ENCODE peak calls at places on chromosome 6, in six cellular contexts. B is iPS DF 6.9; R is right lobe of liver; S is GM12865; M is CD8-positive, alpha-beta T cell; J is CD4-positive, alpha-beta memory T cell. F is an unnamed sample.

GRCh38 chr6:11412011-11412424 is 125.5 kb upstream of the TMEM170B start:
- DNase-seq in S (no peak), R (no peak), M (no peak), B (no peak), J (no peak), F (no peak)

GRCh38 chr6:26216886-26217713 is 129.9 kb downstream of the HFE start:
- DNase-seq in B (no peak), J (no peak), S (peak), R (peak), M (peak), F (no peak)

GRCh38 chr6:137798846-137799245 is 68.2 kb upstream of the TNFAIP3 start:
- DNase-seq in R (no peak), M (no peak), J (peak), S (no peak), B (no peak), F (peak)

GRCh38 chr6:11230158-11231107 is 2.0 kb downstream of the NEDD9 start:
- DNase-seq in R (no peak), J (no peak), S (no peak), B (no peak), M (no peak), F (no peak)

GRCh38 chr6:40588480-40588879 is 1.3 kb upstream of the LRFN2 start:
- DNase-seq in M (no peak), R (no peak), S (no peak), B (no peak), J (no peak), F (no peak)

GRCh38 chr6:159307246-159307790 is 138.1 kb downstream of the FNDC1 start:
- DNase-seq in R (no peak), M (no peak), J (no peak), S (no peak), B (no peak), F (no peak)

GRCh38 chr6:128397996-128398395 is 122.4 kb downstream of the PTPRK start:
- DNase-seq in J (no peak), R (no peak), S (no peak), B (no peak), M (no peak), F (no peak)

GRCh38 chr6:132708771-132709170 is 5.1 kb downstream of the VNN1 start:
- DNase-seq in R (no peak), J (no peak), S (no peak), B (no peak), M (no peak), F (no peak)

GRCh38 chr6:7243188-7243942 is 69.6 kb downstream of the SSR1 start:
- DNase-seq in B (no peak), J (peak), S (peak), R (no peak), M (peak), F (peak)

GRCh38 chr6:119742188-119742803 is 392.7 kb upstream of the MAN1A1 start:
- DNase-seq in M (peak), S (peak), B (peak), J (peak), R (peak), F (peak)

GRCh38 chr6:63573899-63574553 is 1.7 kb downstream of the LOC128125822 start:
- DNase-seq in R (peak), M (peak), B (no peak), S (peak), J (peak), F (peak)

GRCh38 chr6:159984268-159984786 is 15.4 kb downstream of the IGF2R start:
- DNase-seq in B (no peak), R (no peak), J (no peak), S (no peak), M (no peak), F (no peak)

GRCh38 chr6:7129784-7130569 is 22.2 kb downstream of the RREB1 start:
- DNase-seq in B (no peak), S (no peak), R (peak), J (no peak), M (no peak), F (no peak)

GRCh38 chr6:130337534-130337933 is 28.3 kb upstream of the TMEM200A start:
- DNase-seq in S (no peak), M (no peak), R (peak), B (no peak), J (no peak), F (no peak)

GRCh38 chr6:113495521-113495920 is 361.6 kb upstream of the MARCKS start:
- DNase-seq in J (no peak), B (no peak), R (no peak), S (no peak), M (no peak), F (no peak)

GRCh38 chr6:87828044-87828443 is 126.0 kb upstream of the AKIRIN2 start:
- DNase-seq in S (peak), R (no peak), M (no peak), B (no peak), J (no peak), F (no peak)

GRCh38 chr6:155158044-155158843 is 105.6 kb upstream of the CLDN20 start:
- DNase-seq in R (no peak), S (no peak), J (no peak), B (no peak), M (no peak), F (no peak)

GRCh38 chr6:126753616-126754015 is 364.9 kb upstream of the RSPO3 start:
- DNase-seq in S (no peak), M (no peak), J (no peak), B (no peak), R (no peak), F (no peak)

GRCh38 chr6:78910611-78911134 is 43.3 kb downstream of the IRAK1BP1 start:
- DNase-seq in R (no peak), S (peak), B (peak), J (no peak), M (no peak), F (no peak)

GRCh38 chr6:148747145-148747492 is 289 bp downstream of the UST start:
- DNase-seq in B (no peak), M (no peak), J (no peak), S (no peak), R (peak), F (no peak)

GRCh38 chr6:88368071-88368787 is 202.1 kb upstream of the CNR1 start:
- DNase-seq in S (no peak), J (no peak), R (no peak), M (no peak), B (no peak), F (no peak)

GRCh38 chr6:114119056-114119455 is 148.1 kb upstream of the HDAC2 start:
- DNase-seq in S (no peak), M (no peak), B (no peak), R (no peak), J (no peak), F (no peak)

GRCh38 chr6:11644071-11644470 is 106.5 kb downstream of the TMEM170B start:
- DNase-seq in S (no peak), M (no peak), J (no peak), B (no peak), R (no peak), F (no peak)

GRCh38 chr6:151617539-151617938 is 123.7 kb downstream of the CCDC170 start:
- DNase-seq in R (no peak), M (no peak), B (no peak), J (no peak), S (no peak), F (no peak)

DNA sequence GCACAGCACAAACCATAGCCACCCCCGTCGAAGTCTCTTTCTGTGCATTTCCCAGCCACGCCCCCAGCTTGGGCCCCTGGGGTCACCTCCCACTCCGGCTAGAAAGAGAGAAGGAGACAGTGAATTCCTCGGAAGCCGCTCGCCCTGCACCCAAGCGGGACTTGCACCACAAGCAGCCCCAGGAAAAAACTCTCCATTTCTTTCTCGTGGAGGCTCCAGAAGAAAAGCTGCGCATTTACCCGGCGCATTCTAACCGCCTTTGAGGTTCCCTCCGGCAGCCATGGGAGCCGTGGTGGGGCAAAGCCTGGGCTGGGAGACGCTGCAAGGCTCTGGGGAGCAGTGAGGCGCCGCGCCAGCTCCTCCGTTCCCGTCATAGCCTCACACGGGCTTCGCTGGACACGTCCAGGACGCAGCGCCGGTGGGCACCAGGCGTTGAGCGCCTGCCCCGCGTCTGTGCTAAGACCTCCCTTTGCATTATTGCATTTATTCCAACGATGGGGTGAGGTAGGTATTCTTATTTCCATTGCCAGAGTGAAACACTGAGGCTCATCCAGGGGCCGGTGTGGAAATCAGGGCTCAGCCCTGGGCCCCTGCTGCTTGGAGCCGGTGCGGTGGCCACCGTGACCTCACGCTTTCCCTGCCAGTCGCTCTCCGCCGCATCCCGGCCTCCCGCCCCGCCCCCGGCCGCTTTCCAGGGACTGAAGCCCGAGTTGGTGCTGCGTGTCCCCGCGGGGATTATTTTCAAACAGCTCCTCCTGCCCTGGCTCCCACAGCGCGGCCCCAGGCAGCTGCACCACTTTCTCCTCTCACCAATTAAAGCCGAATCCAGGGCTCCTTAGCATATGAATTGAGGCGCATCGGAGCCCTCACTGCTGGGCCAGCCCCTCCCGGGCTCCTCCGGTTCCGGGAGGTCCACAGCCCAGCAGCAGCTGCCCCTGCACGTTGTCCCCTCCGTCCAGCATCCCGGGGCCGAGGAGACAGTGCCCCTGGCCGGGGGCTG is 148.3 kb upstream of the AFDN start:
- DNase-seq in S (no peak), M (no peak), R (peak), B (peak), J (no peak), F (no peak)
- H3K4me3 ChIP-seq in S (no peak), M (no peak), R (peak), B (peak), J (no peak), F (no peak)

DNA sequence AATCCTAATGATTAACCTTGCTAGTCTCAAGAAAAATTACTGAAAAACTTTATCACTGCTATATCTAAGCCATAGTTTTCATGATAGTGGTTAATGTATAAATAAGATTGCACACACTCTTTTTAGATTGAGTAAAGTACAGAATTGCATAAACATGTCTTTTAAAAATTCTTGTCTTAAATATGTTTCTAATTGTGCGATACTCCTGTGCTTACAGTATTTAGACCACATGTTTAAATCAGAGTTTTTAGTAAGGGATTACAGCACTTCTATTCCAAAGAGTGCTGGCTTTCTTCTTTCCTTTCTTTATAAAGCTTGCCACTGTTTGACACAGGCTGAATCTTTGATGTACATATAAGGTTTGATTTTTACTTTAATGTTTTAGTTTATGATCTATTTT is 36.8 kb upstream of the RGS17 start:
- DNase-seq in J (no peak), M (no peak), B (no peak), S (no peak), R (no peak), F (no peak)
- H3K4me3 ChIP-seq in J (no peak), M (no peak), B (no peak), S (no peak), R (no peak), F (no peak)

DNA sequence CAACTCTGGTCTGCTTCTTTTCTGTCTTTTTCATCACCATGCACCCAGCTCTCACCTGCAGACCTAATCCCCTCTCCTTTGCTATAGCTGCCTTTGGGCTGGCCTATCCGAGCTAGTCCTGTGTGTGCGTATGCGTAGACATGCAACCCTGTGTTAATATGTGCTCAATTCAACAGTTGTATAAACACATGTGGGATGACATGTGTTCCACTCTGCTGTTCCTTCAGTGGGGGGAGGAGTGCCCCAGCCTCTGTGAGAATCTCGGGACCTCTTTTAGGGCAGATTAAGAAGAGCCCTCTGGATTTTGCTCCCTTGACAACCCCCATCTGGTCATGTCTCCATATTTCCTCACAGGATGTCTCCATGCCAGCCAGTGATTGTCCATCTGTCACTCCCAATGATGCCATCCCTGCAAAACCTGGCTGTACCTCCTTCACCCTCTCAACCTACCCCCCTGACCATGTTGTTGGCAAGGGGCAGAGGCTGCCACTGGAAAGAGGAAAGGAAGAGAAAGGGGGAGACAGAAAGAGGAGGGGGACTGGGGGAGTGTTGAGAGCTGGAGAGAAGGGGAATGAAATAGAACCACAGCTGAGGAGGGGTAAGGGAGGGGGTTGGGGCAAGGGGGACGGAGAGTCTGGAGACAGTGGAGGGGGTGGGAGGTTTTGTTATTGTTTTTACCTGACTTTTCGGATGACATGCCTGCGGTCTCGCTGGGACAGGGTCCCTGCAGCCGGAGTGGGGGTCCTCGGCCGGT is 431 bp downstream of the PRRT1 start:
- DNase-seq in B (no peak), M (no peak), J (no peak), S (no peak), R (no peak), F (no peak)
- H3K4me3 ChIP-seq in B (peak), M (peak), J (no peak), S (no peak), R (no peak), F (no peak)

GRCh38 chr6:35491558-35492541 is 5.0 kb downstream of the TEAD3 start:
- DNase-seq in R (no peak), J (no peak), S (no peak), M (no peak), B (no peak), F (no peak)

GRCh38 chr6:35489066-35489465 is 7.8 kb downstream of the TEAD3 start:
- DNase-seq in S (no peak), J (no peak), R (no peak), B (no peak), M (no peak), F (no peak)

GRCh38 chr6:35490821-35491557 is 5.9 kb downstream of the TEAD3 start:
- DNase-seq in M (no peak), R (no peak), B (no peak), J (no peak), S (no peak), F (no peak)

GRCh38 chr6:35488517-35488862 is 8.4 kb downstream of the TEAD3 start:
- DNase-seq in M (no peak), S (no peak), J (no peak), B (no peak), R (no peak), F (no peak)

DNA sequence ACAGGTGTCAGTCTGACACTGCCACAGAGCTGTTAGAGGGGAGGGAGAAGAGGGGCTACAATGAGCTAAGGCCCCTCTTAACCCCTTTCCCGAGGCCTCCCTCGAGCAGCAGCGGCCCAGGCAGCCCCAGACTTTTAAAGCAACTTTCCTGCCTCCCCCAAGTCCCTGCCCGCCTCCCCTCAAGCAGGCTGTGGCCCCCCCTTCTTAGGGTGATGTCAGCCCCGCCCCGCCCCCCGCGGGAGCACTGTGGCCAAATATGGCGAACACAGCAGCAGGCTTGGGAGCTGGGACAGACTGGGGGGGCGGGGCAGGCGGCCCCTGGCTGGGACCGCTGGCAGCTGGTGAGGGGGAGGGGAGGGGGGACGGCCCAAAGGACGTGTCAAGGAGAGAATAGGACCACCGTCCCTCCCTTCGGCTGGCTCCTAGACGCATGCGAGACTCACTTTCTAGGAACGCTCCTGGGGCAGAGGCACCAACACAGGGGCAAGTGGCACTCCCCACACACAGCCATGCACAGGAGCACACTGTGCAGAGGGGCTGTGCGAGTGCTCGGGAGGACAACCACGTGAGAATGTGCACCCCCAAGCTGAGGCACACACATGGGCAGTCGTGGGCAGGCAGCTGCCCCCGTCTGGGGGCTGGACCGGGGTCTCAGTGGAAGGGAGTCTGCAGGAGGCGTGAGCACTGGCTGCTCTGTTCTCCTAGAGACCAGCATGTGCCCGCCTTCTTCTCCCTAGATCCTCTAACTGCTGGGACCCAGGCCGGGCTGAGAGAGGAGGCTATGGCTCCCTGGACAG is 6.7 kb downstream of the TEAD3 start:
- DNase-seq in R (no peak), B (no peak), J (no peak), M (no peak), S (no peak), F (no peak)
- H3K4me3 ChIP-seq in R (no peak), B (peak), J (no peak), M (no peak), S (no peak), F (no peak)

GRCh38 chr6:57024321-57024720 is 22.2 kb upstream of the KIAA1586 start:
- DNase-seq in B (peak), M (no peak), S (no peak), R (no peak), J (no peak), F (no peak)

GRCh38 chr6:57029213-57029612 is 17.3 kb upstream of the KIAA1586 start:
- DNase-seq in B (no peak), S (no peak), R (no peak), J (no peak), M (no peak), F (no peak)

GRCh38 chr6:57027301-57027700 is 19.2 kb upstream of the KIAA1586 start:
- DNase-seq in M (no peak), B (no peak), S (no peak), J (no peak), R (no peak), F (no peak)

GRCh38 chr6:57021086-57021720 is 25.3 kb upstream of the KIAA1586 start:
- DNase-seq in M (no peak), J (peak), S (peak), B (peak), R (no peak), F (peak)

DNA sequence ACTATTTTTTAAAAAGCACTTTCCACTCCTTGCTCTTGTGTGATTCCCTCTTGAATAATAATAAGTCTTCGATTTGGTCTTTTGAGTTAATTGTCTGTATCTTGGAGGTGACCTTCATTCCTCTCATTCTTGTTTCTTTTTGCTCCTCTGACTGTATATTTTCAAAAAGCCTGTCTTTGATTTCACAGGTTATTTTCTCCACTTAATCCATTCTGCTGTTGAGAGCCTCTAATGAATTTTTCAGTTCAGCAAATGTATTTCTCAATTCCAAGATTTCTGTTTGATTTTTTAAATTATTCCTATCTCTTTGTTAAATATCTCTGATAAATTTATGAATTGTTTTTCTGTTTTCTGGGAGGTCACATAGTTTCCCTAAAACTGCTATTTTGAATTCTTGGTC is 21.7 kb upstream of the KIAA1586 start:
- DNase-seq in M (no peak), J (no peak), R (no peak), B (no peak), S (no peak), F (no peak)
- H3K4me3 ChIP-seq in M (no peak), J (no peak), R (no peak), B (no peak), S (no peak), F (no peak)

DNA sequence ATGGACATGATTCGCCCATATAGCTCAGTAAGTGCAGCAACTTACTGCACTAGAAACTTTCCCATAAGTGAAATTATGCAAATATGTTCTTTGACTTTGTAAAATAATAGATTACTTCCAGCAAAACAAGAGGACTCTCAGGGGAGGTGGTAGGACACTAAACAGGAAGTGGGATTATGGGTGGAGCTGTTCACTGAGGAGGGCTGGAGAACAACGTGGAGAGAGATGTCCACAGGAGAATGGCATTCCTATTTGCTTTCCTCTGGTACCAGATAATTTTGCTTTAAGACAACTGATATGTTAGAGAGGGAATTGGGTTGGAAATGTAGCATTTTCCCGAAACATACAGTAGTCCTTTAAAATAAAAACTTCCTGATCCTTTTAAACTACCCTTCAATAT is 3.7 kb downstream of the TPD52L1 start:
- DNase-seq in J (no peak), M (no peak), R (no peak), B (no peak), S (no peak), F (no peak)
- H3K4me3 ChIP-seq in J (no peak), M (no peak), R (no peak), B (no peak), S (no peak), F (no peak)

GRCh38 chr6:144007455-144007778 is 642 bp downstream of the PLAGL1 start:
- DNase-seq in B (no peak), J (no peak), S (no peak), R (no peak), M (no peak), F (no peak)
- H3K4me3 ChIP-seq in B (peak), J (no peak), S (peak), R (peak), M (peak), F (peak)